ENCODE peak calls at places on chromosomes 16 and 17, in eight cellular contexts. Y, Z, J, O, I, E, X and V are unnamed samples.

GRCh38 chr16:593406-593805 is 3.5 kb downstream of the RAB40C start:
- DNase-seq in O (no peak), Z (no peak), Y (no peak), X (peak), E (no peak), I (no peak), J (no peak), V (peak)

GRCh38 chr17:39617446-39618251 is 9.1 kb upstream of the PPP1R1B start:
- DNase-seq in I (no peak), Y (peak), J (peak), O (peak), X (peak), E (peak), Z (peak), V (peak)

GRCh38 chr16:30122621-30123160 is 329 bp downstream of the MAPK3 start:
- DNase-seq in Y (no peak), O (no peak), Z (no peak), J (peak), E (no peak), X (no peak), I (no peak), V (peak)

GRCh38 chr17:49217651-49218413 is 7.3 kb downstream of the ABI3 start:
- DNase-seq in Y (peak), O (no peak), J (no peak), E (no peak), Z (no peak), X (peak), I (peak), V (no peak)

GRCh38 chr17:1970843-1971384 is 54.2 kb downstream of the RTN4RL1 start:
- DNase-seq in O (no peak), Y (no peak), Z (no peak), J (no peak), X (no peak), E (no peak), I (no peak), V (no peak)

GRCh38 chr17:7561589-7562207 is at the start of gene SENP3:
- DNase-seq in Y (peak), Z (peak), I (peak), X (peak), J (peak), O (peak), E (peak), V (peak)

GRCh38 chr16:58299757-58300349 is 5.0 kb upstream of the PRSS54 start:
- DNase-seq in O (peak), X (no peak), Z (no peak), E (peak), I (no peak), J (peak), Y (peak), V (peak)

GRCh38 chr16:84543931-84544776 is 39.7 kb upstream of the MEAK7 start:
- DNase-seq in Z (no peak), J (no peak), Y (peak), I (no peak), O (no peak), E (no peak), X (no peak), V (no peak)

GRCh38 chr17:34825884-34826283 is 135.4 kb downstream of the CCT6B start:
- DNase-seq in E (no peak), I (no peak), X (no peak), Z (no peak), J (no peak), O (no peak), Y (no peak), V (no peak)

GRCh38 chr17:1480747-1481465 is 11.6 kb downstream of the MYO1C start:
- DNase-seq in Z (no peak), O (no peak), X (no peak), E (no peak), Y (no peak), J (no peak), I (no peak), V (no peak)

GRCh38 chr16:88478115-88478514 is 25.0 kb downstream of the ZFPM1 start:
- DNase-seq in Z (no peak), Y (peak), J (no peak), O (no peak), I (no peak), E (no peak), X (no peak), V (no peak)

GRCh38 chr17:74042744-74043486 is 160.6 kb upstream of the RPL38 start:
- DNase-seq in O (peak), X (peak), Z (peak), E (peak), Y (peak), I (no peak), J (no peak), V (peak)

GRCh38 chr17:82789051-82789592 is 37.3 kb downstream of the TBCD start:
- DNase-seq in Z (no peak), E (no peak), J (no peak), Y (no peak), O (no peak), X (no peak), I (no peak), V (no peak)

GRCh38 chr17:73595068-73595865 is 49.0 kb downstream of the SDK2 start:
- DNase-seq in J (peak), O (no peak), Y (peak), Z (no peak), E (peak), X (peak), I (no peak), V (peak)